ENCODE peak calls at places on chromosome 4, in five cellular contexts. Y, T, K, W and E are unnamed samples.

GRCh38 chr4:63919636-63920365 is 489.4 kb downstream of the TECRL start:
- DNase-seq in Y (no peak), T (no peak), K (no peak), W (no peak), E (no peak)

GRCh38 chr4:24219171-24219570 is 329.3 kb upstream of the PPARGC1A start:
- DNase-seq in Y (no peak), T (no peak), K (no peak), W (no peak), E (no peak)

GRCh38 chr4:176641237-176641636 is 151.5 kb downstream of the VEGFC start:
- DNase-seq in Y (no peak), T (no peak), K (no peak), W (no peak), E (no peak)

GRCh38 chr4:113444386-113444785 is 317.2 kb downstream of the CAMK2D start:
- DNase-seq in Y (no peak), T (no peak), K (peak), W (no peak), E (no peak)

GRCh38 chr4:41360214-41360910 is 103.6 kb downstream of the UCHL1 start:
- DNase-seq in Y (peak), T (no peak), K (peak), W (no peak), E (peak)

GRCh38 chr4:76216975-76217814 is 3.6 kb upstream of the SCARB2 start:
- DNase-seq in Y (no peak), T (no peak), K (no peak), W (no peak), E (no peak)

GRCh38 chr4:52949336-52949735 is 87.2 kb downstream of the RASL11B start:
- DNase-seq in Y (no peak), T (no peak), K (no peak), W (no peak), E (no peak)

GRCh38 chr4:24702266-24702665 is 93.1 kb upstream of the SOD3 start:
- DNase-seq in Y (no peak), T (no peak), K (no peak), W (no peak), E (no peak)

GRCh38 chr4:8316251-8316771 is 46.8 kb downstream of the HTRA3 start:
- DNase-seq in Y (peak), T (peak), K (no peak), W (no peak), E (no peak)

GRCh38 chr4:88054909-88055308 is 47.5 kb downstream of the PKD2 start:
- DNase-seq in Y (peak), T (no peak), K (peak), W (no peak), E (no peak)

GRCh38 chr4:111136438-111136837 is 513.6 kb upstream of the PITX2 start:
- DNase-seq in Y (no peak), T (no peak), K (peak), W (no peak), E (no peak)

GRCh38 chr4:78691971-78692814 is 84.0 kb upstream of the BMP2K start:
- DNase-seq in Y (no peak), T (no peak), K (peak), W (no peak), E (no peak)

GRCh38 chr4:18578307-18578706 is 556.8 kb upstream of the LCORL start:
- DNase-seq in Y (no peak), T (no peak), K (no peak), W (no peak), E (no peak)

GRCh38 chr4:146340798-146341197 is 126.5 kb downstream of the REELD1 start:
- DNase-seq in Y (no peak), T (no peak), K (peak), W (no peak), E (no peak)

GRCh38 chr4:142282870-142283431 is 563.1 kb downstream of the INPP4B start:
- DNase-seq in Y (no peak), T (no peak), K (peak), W (no peak), E (no peak)

GRCh38 chr4:140691369-140691768 is 64.8 kb downstream of the TBC1D9 start:
- DNase-seq in Y (peak), T (no peak), K (peak), W (no peak), E (no peak)

GRCh38 chr4:152036626-152037025 is 275.8 kb upstream of the GATB start:
- DNase-seq in Y (no peak), T (no peak), K (no peak), W (no peak), E (no peak)

GRCh38 chr4:112633477-112634235 is 3.1 kb downstream of the ZGRF1 start:
- DNase-seq in Y (peak), T (no peak), K (peak), W (no peak), E (no peak)

GRCh38 chr4:140099993-140100392 is 54.0 kb downstream of the MAML3 start:
- DNase-seq in Y (no peak), T (no peak), K (no peak), W (no peak), E (no peak)

GRCh38 chr4:88573995-88574394 is 18.3 kb upstream of the HERC3 start:
- DNase-seq in Y (peak), T (no peak), K (no peak), W (no peak), E (no peak)

GRCh38 chr4:692771-693554 is 4.0 kb upstream of the SLC49A3 start:
- DNase-seq in Y (no peak), T (no peak), K (no peak), W (no peak), E (no peak)

GRCh38 chr4:2927696-2928075 is 35.5 kb downstream of the NOP14 start:
- DNase-seq in Y (no peak), T (no peak), K (no peak), W (no peak), E (no peak)

GRCh38 chr4:141599853-141600252 is 36.5 kb upstream of the IL15 start:
- DNase-seq in Y (no peak), T (no peak), K (no peak), W (no peak), E (no peak)